ENCODE peak calls at places on chromosomes 2 and 18, in eight cellular contexts. N is tibial nerve, Z is transverse colon, Q is uterus, E is thyroid gland, T is stomach, M is sigmoid colon, K is prostate gland. C is an unnamed sample.

GRCh38 chr2:83071914-83072313 is 1387.2 kb downstream of the SUCLG1 start:
- DNase-seq in N (no peak), E (no peak), K (no peak), Z (no peak), M (no peak), Q (no peak), T (no peak), C (no peak)

GRCh38 chr18:361941-362913 is 94.4 kb upstream of the THOC1 start:
- DNase-seq in Z (no peak), M (peak), K (no peak), E (peak), N (peak), T (no peak), Q (peak), C (no peak)

GRCh38 chr2:240791821-240792657 is 28.0 kb downstream of the KIF1A start:
- DNase-seq in N (no peak), Z (no peak), T (no peak), K (no peak), E (no peak), Q (no peak), M (peak), C (no peak)

GRCh38 chr2:54366487-54367280 is 89.4 kb upstream of the SPTBN1 start:
- DNase-seq in M (no peak), E (no peak), T (no peak), Q (no peak), N (no peak), Z (no peak), K (no peak), C (no peak)

GRCh38 chr2:177430425-177430824 is 37.9 kb downstream of the AGPS start:
- DNase-seq in Q (no peak), N (no peak), Z (no peak), T (no peak), M (no peak), K (no peak), E (no peak), C (no peak)

GRCh38 chr2:151306621-151307020 is 17.2 kb upstream of the NMI start:
- DNase-seq in K (no peak), M (no peak), N (no peak), E (no peak), Q (no peak), T (no peak), Z (no peak), C (no peak)

GRCh38 chr2:163185160-163185559 is 346.6 kb upstream of the KCNH7 start:
- DNase-seq in T (no peak), Z (no peak), M (no peak), Q (no peak), N (no peak), K (no peak), E (no peak), C (no peak)

GRCh38 chr2:134283701-134284100 is 29.8 kb downstream of the MGAT5 start:
- DNase-seq in M (no peak), T (no peak), Z (no peak), E (no peak), N (no peak), Q (no peak), K (no peak), C (no peak)

GRCh38 chr2:47223980-47224379 is 68.9 kb upstream of the STPG4 start:
- DNase-seq in Q (no peak), M (no peak), N (no peak), K (no peak), T (no peak), Z (no peak), E (no peak), C (no peak)

GRCh38 chr2:217707116-217707742 is 295.6 kb downstream of the TNS1 start:
- DNase-seq in T (no peak), K (peak), Q (peak), Z (no peak), N (no peak), E (peak), M (no peak), C (no peak)

GRCh38 chr18:76459312-76459686 is 35.7 kb downstream of the ZNF516 start:
- DNase-seq in Z (no peak), K (no peak), N (no peak), Q (no peak), T (no peak), E (no peak), M (peak), C (no peak)

DNA sequence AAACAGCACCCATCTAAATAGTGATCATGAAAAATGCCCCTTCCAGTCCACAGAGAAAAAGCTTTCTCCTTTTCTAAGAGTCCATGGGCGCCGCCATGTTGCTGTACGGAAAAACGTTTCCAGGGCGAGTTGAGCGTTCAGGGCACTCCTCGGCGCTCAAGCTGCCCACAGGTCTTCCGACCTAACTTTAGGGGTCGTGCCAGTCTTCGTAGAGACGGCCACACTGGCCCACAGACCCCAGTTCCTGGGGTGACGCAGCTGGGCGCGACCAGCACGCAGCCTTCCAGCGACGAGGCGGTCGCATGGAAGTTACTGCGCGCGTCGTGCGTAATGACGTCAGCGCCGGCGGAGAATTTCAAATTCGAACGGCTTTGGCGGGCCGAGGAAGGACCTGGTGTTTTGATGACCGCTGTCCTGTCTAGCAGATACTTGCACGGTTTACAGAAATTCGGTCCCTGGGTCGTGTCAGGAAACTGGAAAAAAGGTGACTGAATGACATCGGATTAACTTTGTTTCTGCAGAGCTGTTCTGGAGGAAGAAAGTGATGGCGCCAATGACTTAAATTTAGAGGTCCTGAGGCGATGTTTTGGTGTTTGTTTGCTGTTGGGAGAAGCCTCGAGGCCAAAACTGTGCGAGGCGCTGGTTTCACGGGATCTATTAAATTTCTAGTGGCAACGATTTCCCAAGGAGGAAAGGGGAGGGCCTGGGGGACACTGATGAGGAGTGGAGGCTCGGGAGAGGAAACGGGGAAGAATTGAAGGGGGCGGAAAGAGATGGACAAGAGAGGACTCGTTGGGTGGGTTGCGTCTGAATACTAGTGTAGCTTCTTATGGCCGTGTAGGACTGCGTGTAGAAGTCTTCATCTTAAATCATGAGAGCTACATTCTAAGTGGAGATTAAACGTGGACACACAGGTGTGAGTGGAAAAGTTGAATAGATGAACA is at the start of the genes METTL4 and NDC80:
- DNase-seq in Z (peak), K (peak), E (peak), Q (peak), N (peak), M (peak), T (peak), C (no peak)
- TF ChIP-seq POLR2A in Z (peak), K (peak), E (no peak), Q (peak), N (peak), M (peak), T (no peak), C (no peak)

GRCh38 chr2:236568068-236568921 is 1.3 kb upstream of the ACKR3 start:
- DNase-seq in N (peak), Z (peak), E (peak), M (peak), K (no peak), Q (peak), T (peak), C (no peak)
- H3K4me3 ChIP-seq in N (peak), Z (peak), E (peak), M (peak), K (peak), Q (peak), T (peak), C (peak)

DNA sequence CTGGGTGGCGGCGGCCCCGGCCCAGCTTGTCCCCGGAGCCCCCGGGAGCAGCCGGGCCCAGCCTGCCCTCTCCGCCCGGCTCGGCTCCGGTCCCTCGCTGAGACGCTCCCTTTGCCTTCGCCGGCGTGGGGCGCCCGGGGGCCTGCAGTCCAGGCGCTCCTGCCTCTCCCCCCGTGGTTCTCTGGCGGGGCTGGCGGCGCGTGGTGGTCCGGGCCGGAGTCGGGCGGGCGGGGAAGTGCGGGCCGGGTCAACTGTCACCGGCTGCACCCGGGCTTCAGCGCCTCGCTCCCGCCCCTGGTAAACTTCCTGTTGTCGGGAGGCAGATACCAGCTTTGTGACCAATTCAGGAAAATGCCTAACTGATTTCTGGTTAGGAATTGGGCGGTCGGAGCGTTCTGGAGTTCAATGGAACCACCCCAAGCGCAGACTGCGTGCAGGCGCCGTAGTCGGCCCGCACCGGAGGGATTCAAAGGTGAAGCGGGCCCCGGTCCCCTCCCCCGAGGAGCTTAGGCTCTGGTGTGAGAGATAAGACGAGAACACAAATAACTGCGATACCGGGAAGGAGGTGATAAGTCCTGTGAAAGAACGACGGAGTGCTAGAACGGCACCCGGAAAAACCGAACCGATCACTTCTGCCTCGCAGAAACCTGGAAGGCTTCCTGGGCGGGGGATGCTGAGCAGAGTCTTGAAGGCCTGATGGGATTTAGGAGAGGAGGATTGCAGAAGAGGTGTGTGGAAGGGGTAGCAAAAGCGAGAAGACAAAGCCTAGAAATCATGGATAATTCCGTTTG is 884 bp downstream of the CAB39 start:
- DNase-seq in Z (peak), M (peak), T (peak), Q (peak), E (no peak), K (no peak), N (no peak), C (no peak)
- TF ChIP-seq POLR2A in Z (peak), M (no peak), T (no peak), Q (no peak), E (no peak), K (no peak), N (no peak), C (no peak)

GRCh38 chr2:127423880-127424279 is 5.7 kb downstream of the PROC start:
- DNase-seq in K (no peak), Z (no peak), T (no peak), M (no peak), Q (no peak), N (no peak), E (no peak), C (no peak)
- H3K4me3 ChIP-seq in K (peak), Z (peak), T (peak), M (no peak), Q (no peak), N (no peak), E (no peak), C (no peak)